ENCODE peak calls at places on chromosomes 3 and 15, in six cellular contexts. One of them, this sample, is unnamed.
A peak's percentile ranks its signal among the peaks of the same experiment; 100 is the strongest.

GRCh38 chr15:60704129-60704528 is 225.2 kb upstream of the ICE2 start:
- DNase-seq in NCI-H524 treated with DMSO at 0.1 percent for 48 hours: no peak
- DNase-seq in RCC 7860: no peak
- DNase-seq in ovary: no peak
- DNase-seq in WERI-Rb-1: no peak
- DNase-seq in LHCN-M2: no peak
- DNase-seq in this sample: no peak

GRCh38 chr3:120449701-120450216 is 1.0 kb downstream of the FSTL1 start:
- DNase-seq in NCI-H524 treated with DMSO at 0.1 percent for 48 hours: no peak
- DNase-seq in RCC 7860: no peak
- DNase-seq in ovary: no peak
- DNase-seq in WERI-Rb-1: no peak
- DNase-seq in LHCN-M2: peak; percentile 57
- DNase-seq in this sample: no peak

GRCh38 chr3:10515884-10516495 is 10.6 kb upstream of the ATP2B2 start:
- DNase-seq in NCI-H524 treated with DMSO at 0.1 percent for 48 hours: no peak
- DNase-seq in RCC 7860: no peak
- DNase-seq in ovary: peak; percentile 12
- DNase-seq in WERI-Rb-1: no peak
- DNase-seq in LHCN-M2: no peak
- DNase-seq in this sample: no peak

GRCh38 chr3:35936571-35936970 is 297.2 kb downstream of the ARPP21 start:
- DNase-seq in NCI-H524 treated with DMSO at 0.1 percent for 48 hours: no peak
- DNase-seq in RCC 7860: peak; percentile 26
- DNase-seq in ovary: no peak
- DNase-seq in WERI-Rb-1: no peak
- DNase-seq in LHCN-M2: peak; percentile 49
- DNase-seq in this sample: peak; percentile 23

GRCh38 chr3:117630885-117631284 is 921.3 kb downstream of the TUSC7 start:
- DNase-seq in NCI-H524 treated with DMSO at 0.1 percent for 48 hours: peak; percentile 34
- DNase-seq in RCC 7860: no peak
- DNase-seq in ovary: no peak
- DNase-seq in WERI-Rb-1: no peak
- DNase-seq in LHCN-M2: peak; percentile 35
- DNase-seq in this sample: peak; percentile 53

GRCh38 chr3:175336406-175337133 is 477.4 kb downstream of the NAALADL2 start:
- DNase-seq in NCI-H524 treated with DMSO at 0.1 percent for 48 hours: no peak
- DNase-seq in RCC 7860: no peak
- DNase-seq in ovary: no peak
- DNase-seq in WERI-Rb-1: no peak
- DNase-seq in LHCN-M2: no peak
- DNase-seq in this sample: no peak

GRCh38 chr3:129592362-129593150 is 13.9 kb downstream of the PLXND1 start:
- DNase-seq in NCI-H524 treated with DMSO at 0.1 percent for 48 hours: no peak
- DNase-seq in RCC 7860: no peak
- DNase-seq in ovary: peak; percentile 81
- DNase-seq in WERI-Rb-1: peak; percentile 91
- DNase-seq in LHCN-M2: no peak
- DNase-seq in this sample: no peak

GRCh38 chr3:135106445-135106844 is 311.4 kb downstream of the EPHB1 start:
- DNase-seq in NCI-H524 treated with DMSO at 0.1 percent for 48 hours: no peak
- DNase-seq in RCC 7860: no peak
- DNase-seq in ovary: no peak
- DNase-seq in WERI-Rb-1: no peak
- DNase-seq in LHCN-M2: peak; percentile 7
- DNase-seq in this sample: peak; percentile 49

GRCh38 chr3:133138017-133138416 is 99.8 kb downstream of the TMEM108 start:
- DNase-seq in NCI-H524 treated with DMSO at 0.1 percent for 48 hours: no peak
- DNase-seq in RCC 7860: no peak
- DNase-seq in ovary: no peak
- DNase-seq in WERI-Rb-1: no peak
- DNase-seq in LHCN-M2: no peak
- DNase-seq in this sample: no peak

GRCh38 chr3:144112437-144112836 is 140.8 kb downstream of the DIPK2A start:
- DNase-seq in NCI-H524 treated with DMSO at 0.1 percent for 48 hours: no peak
- DNase-seq in RCC 7860: no peak
- DNase-seq in ovary: no peak
- DNase-seq in WERI-Rb-1: no peak
- DNase-seq in LHCN-M2: no peak
- DNase-seq in this sample: no peak

GRCh38 chr15:77507911-77508310 is 87.2 kb downstream of the HMG20A start:
- DNase-seq in NCI-H524 treated with DMSO at 0.1 percent for 48 hours: no peak
- DNase-seq in RCC 7860: no peak
- DNase-seq in ovary: peak; percentile 66
- DNase-seq in WERI-Rb-1: no peak
- DNase-seq in LHCN-M2: no peak
- DNase-seq in this sample: peak; percentile 84

GRCh38 chr3:23002846-23003800 is 200.0 kb upstream of the UBE2E2 start:
- DNase-seq in NCI-H524 treated with DMSO at 0.1 percent for 48 hours: peak; percentile 2
- DNase-seq in RCC 7860: no peak
- DNase-seq in ovary: no peak
- DNase-seq in WERI-Rb-1: no peak
- DNase-seq in LHCN-M2: no peak
- DNase-seq in this sample: no peak

GRCh38 chr3:160473978-160474377 is 24.4 kb upstream of the TRIM59 start:
- DNase-seq in NCI-H524 treated with DMSO at 0.1 percent for 48 hours: no peak
- DNase-seq in RCC 7860: peak; percentile 22
- DNase-seq in ovary: no peak
- DNase-seq in WERI-Rb-1: no peak
- DNase-seq in LHCN-M2: peak; percentile 85
- DNase-seq in this sample: peak; percentile 56

GRCh38 chr3:16739416-16740091 is 134.3 kb upstream of the DAZL start:
- DNase-seq in NCI-H524 treated with DMSO at 0.1 percent for 48 hours: no peak
- DNase-seq in RCC 7860: no peak
- DNase-seq in ovary: no peak
- DNase-seq in WERI-Rb-1: no peak
- DNase-seq in LHCN-M2: no peak
- DNase-seq in this sample: no peak

GRCh38 chr15:92907880-92908279 is 7.8 kb downstream of the CHD2 start:
- DNase-seq in NCI-H524 treated with DMSO at 0.1 percent for 48 hours: no peak
- DNase-seq in RCC 7860: peak; percentile 92
- DNase-seq in ovary: no peak
- DNase-seq in WERI-Rb-1: peak; percentile 61
- DNase-seq in LHCN-M2: peak; percentile 91
- DNase-seq in this sample: peak; percentile 94

GRCh38 chr3:99967796-99968195 is 146.5 kb downstream of the FILIP1L start:
- DNase-seq in NCI-H524 treated with DMSO at 0.1 percent for 48 hours: no peak
- DNase-seq in RCC 7860: no peak
- DNase-seq in ovary: no peak
- DNase-seq in WERI-Rb-1: no peak
- DNase-seq in LHCN-M2: no peak
- DNase-seq in this sample: no peak

GRCh38 chr3:183844606-183845005 is 19.2 kb upstream of the MAP6D1 start:
- DNase-seq in NCI-H524 treated with DMSO at 0.1 percent for 48 hours: no peak
- DNase-seq in RCC 7860: peak; percentile 61
- DNase-seq in ovary: no peak
- DNase-seq in WERI-Rb-1: no peak
- DNase-seq in LHCN-M2: peak; percentile 68
- DNase-seq in this sample: peak; percentile 84

GRCh38 chr15:52392008-52392687 is 96.5 kb upstream of the MYO5C start:
- DNase-seq in NCI-H524 treated with DMSO at 0.1 percent for 48 hours: no peak
- DNase-seq in RCC 7860: no peak
- DNase-seq in ovary: no peak
- DNase-seq in WERI-Rb-1: no peak
- DNase-seq in LHCN-M2: peak; percentile 74
- DNase-seq in this sample: peak; percentile 3

GRCh38 chr3:193023218-193023617 is 105.6 kb upstream of the MB21D2 start:
- DNase-seq in NCI-H524 treated with DMSO at 0.1 percent for 48 hours: no peak
- DNase-seq in RCC 7860: no peak
- DNase-seq in ovary: no peak
- DNase-seq in WERI-Rb-1: no peak
- DNase-seq in LHCN-M2: peak; percentile 17
- DNase-seq in this sample: no peak

GRCh38 chr3:194537732-194538247 is 51.0 kb upstream of the ATP13A3 start:
- DNase-seq in NCI-H524 treated with DMSO at 0.1 percent for 48 hours: no peak
- DNase-seq in RCC 7860: peak; percentile 87
- DNase-seq in ovary: no peak
- DNase-seq in WERI-Rb-1: no peak
- DNase-seq in LHCN-M2: peak; percentile 95
- DNase-seq in this sample: peak; percentile 88

GRCh38 chr3:51557993-51558392 is 19.5 kb downstream of the RAD54L2 start:
- DNase-seq in NCI-H524 treated with DMSO at 0.1 percent for 48 hours: no peak
- DNase-seq in RCC 7860: no peak
- DNase-seq in ovary: no peak
- DNase-seq in WERI-Rb-1: no peak
- DNase-seq in LHCN-M2: no peak
- DNase-seq in this sample: no peak